ENCODE peak calls at places on chromosomes 12 and 14, in ten cellular contexts. One of them, this sample, is unnamed.

GRCh38 chr14:90521121-90521929 is 124.5 kb downstream of the CALM1 start:
- DNase-seq in NB4: no peak
- DNase-seq in heart left ventricle: peak; percentile 42
- DNase-seq in transverse colon: no peak
- DNase-seq in uterus: peak; percentile 72
- DNase-seq in spleen: no peak
- DNase-seq in A549: no peak
- DNase-seq in gastrocnemius medialis: no peak
- DNase-seq in HepG2: no peak
- DNase-seq in Peyer's patch: peak; percentile 57
- DNase-seq in this sample: no peak

GRCh38 chr14:67602995-67603545 is 3.0 kb upstream of the PIGH start:
- DNase-seq in transverse colon: no peak
- DNase-seq in spleen: no peak
- DNase-seq in gastrocnemius medialis: no peak
- DNase-seq in heart left ventricle: no peak
- DNase-seq in Peyer's patch: no peak
- DNase-seq in uterus: no peak
- DNase-seq in HepG2: no peak
- DNase-seq in A549: no peak
- DNase-seq in NB4: no peak
- DNase-seq in this sample: no peak

GRCh38 chr14:64979336-64980074 is 7.2 kb upstream of the FNTB start:
- DNase-seq in A549: no peak
- DNase-seq in heart left ventricle: no peak
- DNase-seq in gastrocnemius medialis: no peak
- DNase-seq in transverse colon: no peak
- DNase-seq in HepG2: no peak
- DNase-seq in Peyer's patch: no peak
- DNase-seq in NB4: no peak
- DNase-seq in uterus: no peak
- DNase-seq in spleen: no peak
- DNase-seq in this sample: no peak

GRCh38 chr12:16984484-16984883 is 378.5 kb upstream of the LMO3 start:
- DNase-seq in uterus: no peak
- DNase-seq in Peyer's patch: no peak
- DNase-seq in spleen: no peak
- DNase-seq in A549: no peak
- DNase-seq in NB4: peak; percentile 5
- DNase-seq in transverse colon: no peak
- DNase-seq in HepG2: no peak
- DNase-seq in gastrocnemius medialis: no peak
- DNase-seq in heart left ventricle: no peak
- DNase-seq in this sample: no peak

GRCh38 chr12:1319215-1319614 is 275.2 kb downstream of the FBXL14 start:
- DNase-seq in A549: no peak
- DNase-seq in gastrocnemius medialis: no peak
- DNase-seq in spleen: no peak
- DNase-seq in uterus: no peak
- DNase-seq in NB4: no peak
- DNase-seq in HepG2: no peak
- DNase-seq in Peyer's patch: no peak
- DNase-seq in transverse colon: no peak
- DNase-seq in heart left ventricle: no peak
- DNase-seq in this sample: no peak

GRCh38 chr12:18139989-18140596 is 50.1 kb upstream of the RERGL start:
- DNase-seq in HepG2: peak; percentile 4
- DNase-seq in A549: no peak
- DNase-seq in uterus: no peak
- DNase-seq in transverse colon: no peak
- DNase-seq in heart left ventricle: no peak
- DNase-seq in NB4: peak; percentile 41
- DNase-seq in gastrocnemius medialis: no peak
- DNase-seq in Peyer's patch: no peak
- DNase-seq in spleen: no peak
- DNase-seq in this sample: no peak

GRCh38 chr12:25876383-25877045 is 82.0 kb upstream of the RASSF8 start:
- DNase-seq in Peyer's patch: no peak
- DNase-seq in heart left ventricle: no peak
- DNase-seq in uterus: no peak
- DNase-seq in A549: no peak
- DNase-seq in transverse colon: no peak
- DNase-seq in spleen: no peak
- DNase-seq in gastrocnemius medialis: no peak
- DNase-seq in NB4: no peak
- DNase-seq in HepG2: no peak
- DNase-seq in this sample: no peak

GRCh38 chr14:75711134-75711795 is 50.2 kb downstream of the TTLL5 start:
- DNase-seq in A549: peak; percentile 68
- DNase-seq in transverse colon: no peak
- DNase-seq in NB4: peak; percentile 42
- DNase-seq in HepG2: peak; percentile 47
- DNase-seq in uterus: peak; percentile 27
- DNase-seq in spleen: no peak
- DNase-seq in heart left ventricle: no peak
- DNase-seq in gastrocnemius medialis: no peak
- DNase-seq in Peyer's patch: no peak
- DNase-seq in this sample: peak; percentile 14

GRCh38 chr12:29270446-29270845 is 110.5 kb downstream of the ERGIC2 start:
- DNase-seq in NB4: no peak
- DNase-seq in Peyer's patch: no peak
- DNase-seq in A549: no peak
- DNase-seq in heart left ventricle: no peak
- DNase-seq in spleen: no peak
- DNase-seq in transverse colon: no peak
- DNase-seq in gastrocnemius medialis: no peak
- DNase-seq in HepG2: no peak
- DNase-seq in uterus: no peak
- DNase-seq in this sample: no peak

GRCh38 chr14:94328196-94328595 is 5.1 kb upstream of the SERPINA6 start:
- DNase-seq in transverse colon: no peak
- DNase-seq in NB4: no peak
- DNase-seq in heart left ventricle: no peak
- DNase-seq in A549: no peak
- DNase-seq in HepG2: no peak
- DNase-seq in spleen: no peak
- DNase-seq in uterus: no peak
- DNase-seq in Peyer's patch: no peak
- DNase-seq in gastrocnemius medialis: no peak
- DNase-seq in this sample: no peak

GRCh38 chr12:24062642-24063245 is 113.3 kb upstream of the SOX5 start:
- DNase-seq in transverse colon: no peak
- DNase-seq in HepG2: no peak
- DNase-seq in uterus: no peak
- DNase-seq in gastrocnemius medialis: no peak
- DNase-seq in heart left ventricle: no peak
- DNase-seq in Peyer's patch: no peak
- DNase-seq in NB4: no peak
- DNase-seq in spleen: no peak
- DNase-seq in A549: no peak
- DNase-seq in this sample: no peak

GRCh38 chr14:37246427-37246829 is 48.7 kb downstream of the MIPOL1 start:
- DNase-seq in gastrocnemius medialis: no peak
- DNase-seq in Peyer's patch: no peak
- DNase-seq in uterus: no peak
- DNase-seq in heart left ventricle: no peak
- DNase-seq in A549: peak; percentile 25
- DNase-seq in NB4: peak; percentile 52
- DNase-seq in spleen: no peak
- DNase-seq in HepG2: peak; percentile 86
- DNase-seq in transverse colon: no peak
- DNase-seq in this sample: no peak

GRCh38 chr14:76337619-76338545 is 38.1 kb upstream of the ESRRB start:
- DNase-seq in A549: no peak
- DNase-seq in transverse colon: no peak
- DNase-seq in NB4: no peak
- DNase-seq in HepG2: no peak
- DNase-seq in Peyer's patch: no peak
- DNase-seq in uterus: no peak
- DNase-seq in spleen: no peak
- DNase-seq in gastrocnemius medialis: no peak
- DNase-seq in heart left ventricle: no peak
- DNase-seq in this sample: no peak

GRCh38 chr12:133037207-133038005 is at the start of gene ZNF84:
- DNase-seq in NB4: peak; percentile 100
- DNase-seq in spleen: peak; percentile 98
- DNase-seq in transverse colon: peak; percentile 96
- DNase-seq in heart left ventricle: peak; percentile 98
- DNase-seq in HepG2: peak; percentile 97
- DNase-seq in gastrocnemius medialis: peak; percentile 94
- DNase-seq in uterus: peak; percentile 94
- DNase-seq in Peyer's patch: peak; percentile 97
- DNase-seq in A549: peak; percentile 86
- DNase-seq in this sample: peak; percentile 78
- TF ChIP-seq POLR2A in NB4: peak; percentile 72
- TF ChIP-seq POLR2A in spleen: peak; percentile 25
- TF ChIP-seq POLR2A in transverse colon: peak; percentile 74
- TF ChIP-seq POLR2A in heart left ventricle: no peak
- TF ChIP-seq POLR2A in HepG2: peak; percentile 68
- TF ChIP-seq POLR2A in gastrocnemius medialis: peak; percentile 61
- TF ChIP-seq POLR2A in uterus: peak; percentile 68
- TF ChIP-seq POLR2A in Peyer's patch: peak; percentile 20
- TF ChIP-seq POLR2A in A549: peak; percentile 54
- TF ChIP-seq POLR2A in this sample: no peak

GRCh38 chr12:27334052-27334720 is 1.6 kb downstream of the BMAL2 start:
- DNase-seq in A549: no peak
- DNase-seq in NB4: peak; percentile 52
- DNase-seq in HepG2: no peak
- DNase-seq in heart left ventricle: no peak
- DNase-seq in uterus: no peak
- DNase-seq in transverse colon: no peak
- DNase-seq in gastrocnemius medialis: no peak
- DNase-seq in spleen: no peak
- DNase-seq in Peyer's patch: no peak
- DNase-seq in this sample: no peak

GRCh38 chr12:27335364-27336145 is 2.9 kb downstream of the BMAL2 start:
- DNase-seq in Peyer's patch: no peak
- DNase-seq in gastrocnemius medialis: no peak
- DNase-seq in transverse colon: no peak
- DNase-seq in heart left ventricle: no peak
- DNase-seq in HepG2: no peak
- DNase-seq in NB4: no peak
- DNase-seq in A549: no peak
- DNase-seq in spleen: no peak
- DNase-seq in uterus: no peak
- DNase-seq in this sample: no peak

GRCh38 chr12:27337376-27337775 is 4.7 kb downstream of the BMAL2 start:
- DNase-seq in NB4: no peak
- DNase-seq in heart left ventricle: no peak
- DNase-seq in A549: no peak
- DNase-seq in spleen: no peak
- DNase-seq in Peyer's patch: no peak
- DNase-seq in HepG2: peak; percentile 34
- DNase-seq in uterus: no peak
- DNase-seq in transverse colon: no peak
- DNase-seq in gastrocnemius medialis: no peak
- DNase-seq in this sample: no peak

GRCh38 chr12:27334721-27335082 is 2.1 kb downstream of the BMAL2 start:
- DNase-seq in HepG2: no peak
- DNase-seq in heart left ventricle: no peak
- DNase-seq in uterus: no peak
- DNase-seq in Peyer's patch: no peak
- DNase-seq in gastrocnemius medialis: no peak
- DNase-seq in A549: no peak
- DNase-seq in NB4: no peak
- DNase-seq in transverse colon: no peak
- DNase-seq in spleen: no peak
- DNase-seq in this sample: no peak

DNA sequence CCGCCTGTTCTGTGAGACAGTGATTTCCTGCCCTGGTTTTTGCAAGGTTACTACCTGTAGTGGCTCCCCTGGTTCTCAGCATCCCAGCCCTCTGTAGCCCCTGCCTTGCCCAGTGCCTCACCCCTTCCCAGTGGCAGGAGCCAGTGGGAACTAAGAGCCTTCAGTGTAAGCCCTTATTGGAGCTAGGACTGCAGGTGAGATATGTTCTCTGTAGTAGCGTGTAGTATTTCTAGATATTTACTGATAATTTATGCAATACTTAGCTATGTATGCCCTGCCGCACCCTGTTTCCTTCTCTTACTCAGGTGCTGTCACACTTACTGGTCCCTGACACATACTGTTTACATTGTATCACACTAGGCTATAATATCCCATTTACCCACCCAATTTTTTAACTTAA is 3.6 kb downstream of the BMAL2 start:
- DNase-seq in heart left ventricle: no peak
- DNase-seq in Peyer's patch: no peak
- DNase-seq in NB4: no peak
- DNase-seq in uterus: no peak
- DNase-seq in spleen: no peak
- DNase-seq in HepG2: no peak
- DNase-seq in gastrocnemius medialis: no peak
- DNase-seq in transverse colon: no peak
- DNase-seq in A549: no peak
- DNase-seq in this sample: no peak
- TF ChIP-seq POLR2A in heart left ventricle: no peak
- TF ChIP-seq POLR2A in Peyer's patch: no peak
- TF ChIP-seq POLR2A in NB4: no peak
- TF ChIP-seq POLR2A in uterus: no peak
- TF ChIP-seq POLR2A in spleen: no peak
- TF ChIP-seq POLR2A in HepG2: no peak
- TF ChIP-seq POLR2A in gastrocnemius medialis: no peak
- TF ChIP-seq POLR2A in transverse colon: no peak
- TF ChIP-seq POLR2A in A549: no peak
- TF ChIP-seq POLR2A in this sample: no peak

GRCh38 chr12:55724226-55724939 is 4.2 kb downstream of the RDH5 start:
- DNase-seq in heart left ventricle: peak; percentile 80
- DNase-seq in Peyer's patch: peak; percentile 85
- DNase-seq in uterus: no peak
- DNase-seq in A549: peak; percentile 70
- DNase-seq in NB4: peak; percentile 84
- DNase-seq in transverse colon: peak; percentile 82
- DNase-seq in HepG2: peak; percentile 60
- DNase-seq in spleen: peak; percentile 91
- DNase-seq in gastrocnemius medialis: no peak
- DNase-seq in this sample: no peak
- TF ChIP-seq POLR2A in heart left ventricle: no peak
- TF ChIP-seq POLR2A in Peyer's patch: no peak
- TF ChIP-seq POLR2A in uterus: no peak
- TF ChIP-seq POLR2A in A549: no peak
- TF ChIP-seq POLR2A in NB4: no peak
- TF ChIP-seq POLR2A in transverse colon: no peak
- TF ChIP-seq POLR2A in HepG2: no peak
- TF ChIP-seq POLR2A in spleen: no peak
- TF ChIP-seq POLR2A in gastrocnemius medialis: no peak
- TF ChIP-seq POLR2A in this sample: no peak

DNA sequence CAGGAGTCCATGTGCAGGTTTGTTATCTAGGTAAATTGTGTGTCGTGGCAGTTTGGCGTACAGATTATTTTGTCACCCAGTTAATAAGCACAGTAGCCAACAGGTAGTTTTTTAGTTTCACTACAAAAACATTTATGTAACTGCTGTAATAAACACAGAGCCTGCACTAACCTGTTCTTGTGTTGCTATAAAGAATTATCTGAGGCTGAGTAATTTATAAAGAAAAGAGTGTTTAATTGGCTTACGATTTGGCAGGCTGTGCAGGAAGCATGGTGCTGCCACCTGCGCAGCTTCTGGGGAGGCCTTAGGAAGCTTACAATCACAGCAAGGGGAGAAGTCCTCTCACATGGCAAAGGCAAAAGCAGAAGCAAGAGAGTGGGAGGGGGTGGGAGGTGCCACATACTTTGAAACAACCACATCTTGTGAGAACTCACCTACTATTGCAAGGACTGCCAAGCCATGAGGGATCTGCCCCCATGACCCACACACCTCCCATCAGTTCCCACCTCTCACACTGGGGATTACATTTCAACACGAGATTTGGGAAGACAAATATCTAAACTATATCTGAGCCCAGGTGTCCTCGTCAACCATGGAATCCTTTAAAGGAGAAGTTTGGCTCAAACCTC is 266.4 kb upstream of the GRIP1 start:
- DNase-seq in HepG2: no peak
- DNase-seq in A549: no peak
- DNase-seq in gastrocnemius medialis: no peak
- DNase-seq in NB4: no peak
- DNase-seq in transverse colon: no peak
- DNase-seq in uterus: no peak
- DNase-seq in heart left ventricle: no peak
- DNase-seq in spleen: no peak
- DNase-seq in Peyer's patch: no peak
- DNase-seq in this sample: no peak
- TF ChIP-seq POLR2A in HepG2: no peak
- TF ChIP-seq POLR2A in A549: no peak
- TF ChIP-seq POLR2A in gastrocnemius medialis: no peak
- TF ChIP-seq POLR2A in NB4: no peak
- TF ChIP-seq POLR2A in transverse colon: no peak
- TF ChIP-seq POLR2A in uterus: no peak
- TF ChIP-seq POLR2A in heart left ventricle: no peak
- TF ChIP-seq POLR2A in spleen: no peak
- TF ChIP-seq POLR2A in Peyer's patch: no peak
- TF ChIP-seq POLR2A in this sample: no peak

This sample was measured in GM12891.